ENCODE peak calls at places on chromosomes 2 and 18, in six cellular contexts. One of them, this sample, is unnamed.

GRCh38 chr2:86035883-86036789 is 69.5 kb downstream of the POLR1A start:
- DNase-seq in endothelial cell: peak
- DNase-seq in cerebellar cortex: no peak
- DNase-seq in activated CD4-positive, alpha-beta T cell treated with anti-CD3 and anti-CD28 coated beads for 1 hour: peak
- DNase-seq in COLO829: peak
- DNase-seq in activated CD4-positive, CD25-positive, alpha-beta regulatory T cell: no peak
- DNase-seq in this sample: no peak

GRCh38 chr2:104897515-104898184 is 43.7 kb downstream of the POU3F3 start:
- DNase-seq in endothelial cell: no peak
- DNase-seq in cerebellar cortex: no peak
- DNase-seq in activated CD4-positive, alpha-beta T cell treated with anti-CD3 and anti-CD28 coated beads for 1 hour: no peak
- DNase-seq in COLO829: no peak
- DNase-seq in activated CD4-positive, CD25-positive, alpha-beta regulatory T cell: no peak
- DNase-seq in this sample: no peak

GRCh38 chr2:145199052-145199451 is 679.1 kb upstream of the ZEB2 start:
- DNase-seq in endothelial cell: no peak
- DNase-seq in cerebellar cortex: no peak
- DNase-seq in activated CD4-positive, alpha-beta T cell treated with anti-CD3 and anti-CD28 coated beads for 1 hour: no peak
- DNase-seq in COLO829: no peak
- DNase-seq in activated CD4-positive, CD25-positive, alpha-beta regulatory T cell: no peak
- DNase-seq in this sample: no peak

GRCh38 chr18:6405237-6406074 is 9.3 kb downstream of the L3MBTL4 start:
- DNase-seq in endothelial cell: no peak
- DNase-seq in cerebellar cortex: no peak
- DNase-seq in activated CD4-positive, alpha-beta T cell treated with anti-CD3 and anti-CD28 coated beads for 1 hour: no peak
- DNase-seq in COLO829: no peak
- DNase-seq in activated CD4-positive, CD25-positive, alpha-beta regulatory T cell: no peak
- DNase-seq in this sample: no peak

GRCh38 chr18:55573386-55573785 is 14.6 kb downstream of the TCF4 start:
- DNase-seq in endothelial cell: no peak
- DNase-seq in cerebellar cortex: no peak
- DNase-seq in activated CD4-positive, alpha-beta T cell treated with anti-CD3 and anti-CD28 coated beads for 1 hour: no peak
- DNase-seq in COLO829: no peak
- DNase-seq in activated CD4-positive, CD25-positive, alpha-beta regulatory T cell: no peak
- DNase-seq in this sample: no peak

GRCh38 chr2:238462782-238463396 is 36.2 kb downstream of the ASB1 start:
- DNase-seq in endothelial cell: no peak
- DNase-seq in cerebellar cortex: peak
- DNase-seq in activated CD4-positive, alpha-beta T cell treated with anti-CD3 and anti-CD28 coated beads for 1 hour: no peak
- DNase-seq in COLO829: peak
- DNase-seq in activated CD4-positive, CD25-positive, alpha-beta regulatory T cell: no peak
- DNase-seq in this sample: no peak

GRCh38 chr2:70133521-70134348 is 46.5 kb downstream of the PCBP1 start:
- DNase-seq in endothelial cell: no peak
- DNase-seq in cerebellar cortex: peak
- DNase-seq in activated CD4-positive, alpha-beta T cell treated with anti-CD3 and anti-CD28 coated beads for 1 hour: no peak
- DNase-seq in COLO829: no peak
- DNase-seq in activated CD4-positive, CD25-positive, alpha-beta regulatory T cell: no peak
- DNase-seq in this sample: no peak

GRCh38 chr2:240966457-240966905 is 31.9 kb upstream of the SNED1 start:
- DNase-seq in endothelial cell: no peak
- DNase-seq in cerebellar cortex: no peak
- DNase-seq in activated CD4-positive, alpha-beta T cell treated with anti-CD3 and anti-CD28 coated beads for 1 hour: no peak
- DNase-seq in COLO829: no peak
- DNase-seq in activated CD4-positive, CD25-positive, alpha-beta regulatory T cell: no peak
- DNase-seq in this sample: no peak

GRCh38 chr2:23549821-23550535 is 165.0 kb downstream of the KLHL29 start:
- DNase-seq in endothelial cell: no peak
- DNase-seq in cerebellar cortex: no peak
- DNase-seq in activated CD4-positive, alpha-beta T cell treated with anti-CD3 and anti-CD28 coated beads for 1 hour: no peak
- DNase-seq in COLO829: peak
- DNase-seq in activated CD4-positive, CD25-positive, alpha-beta regulatory T cell: no peak
- DNase-seq in this sample: no peak

GRCh38 chr2:172623249-172623965 is 67.5 kb downstream of the PDK1 start:
- DNase-seq in endothelial cell: no peak
- DNase-seq in cerebellar cortex: no peak
- DNase-seq in activated CD4-positive, alpha-beta T cell treated with anti-CD3 and anti-CD28 coated beads for 1 hour: no peak
- DNase-seq in COLO829: no peak
- DNase-seq in activated CD4-positive, CD25-positive, alpha-beta regulatory T cell: no peak
- DNase-seq in this sample: no peak

GRCh38 chr2:7612969-7613368 is 695.8 kb downstream of the RNF144A start:
- DNase-seq in endothelial cell: no peak
- DNase-seq in cerebellar cortex: no peak
- DNase-seq in activated CD4-positive, alpha-beta T cell treated with anti-CD3 and anti-CD28 coated beads for 1 hour: no peak
- DNase-seq in COLO829: no peak
- DNase-seq in activated CD4-positive, CD25-positive, alpha-beta regulatory T cell: no peak
- DNase-seq in this sample: no peak

GRCh38 chr2:71779306-71779855 is 326.0 kb downstream of the DYSF start:
- DNase-seq in endothelial cell: no peak
- DNase-seq in cerebellar cortex: no peak
- DNase-seq in activated CD4-positive, alpha-beta T cell treated with anti-CD3 and anti-CD28 coated beads for 1 hour: no peak
- DNase-seq in COLO829: no peak
- DNase-seq in activated CD4-positive, CD25-positive, alpha-beta regulatory T cell: no peak
- DNase-seq in this sample: no peak

GRCh38 chr2:240930096-240930630 is 24.0 kb downstream of the CROCC2 start:
- DNase-seq in endothelial cell: no peak
- DNase-seq in cerebellar cortex: no peak
- DNase-seq in activated CD4-positive, alpha-beta T cell treated with anti-CD3 and anti-CD28 coated beads for 1 hour: no peak
- DNase-seq in COLO829: no peak
- DNase-seq in activated CD4-positive, CD25-positive, alpha-beta regulatory T cell: no peak
- DNase-seq in this sample: no peak

GRCh38 chr18:50297621-50298442 is 10.3 kb upstream of the CXXC1 start:
- DNase-seq in endothelial cell: peak
- DNase-seq in cerebellar cortex: peak
- DNase-seq in activated CD4-positive, alpha-beta T cell treated with anti-CD3 and anti-CD28 coated beads for 1 hour: no peak
- DNase-seq in COLO829: peak
- DNase-seq in activated CD4-positive, CD25-positive, alpha-beta regulatory T cell: peak
- DNase-seq in this sample: no peak

GRCh38 chr2:128379021-128380005 is 60.6 kb upstream of the HS6ST1 start:
- DNase-seq in endothelial cell: no peak
- DNase-seq in cerebellar cortex: no peak
- DNase-seq in activated CD4-positive, alpha-beta T cell treated with anti-CD3 and anti-CD28 coated beads for 1 hour: no peak
- DNase-seq in COLO829: no peak
- DNase-seq in activated CD4-positive, CD25-positive, alpha-beta regulatory T cell: no peak
- DNase-seq in this sample: no peak

GRCh38 chr2:236089271-236090026 is 78.7 kb downstream of the GBX2 start:
- DNase-seq in endothelial cell: no peak
- DNase-seq in cerebellar cortex: no peak
- DNase-seq in activated CD4-positive, alpha-beta T cell treated with anti-CD3 and anti-CD28 coated beads for 1 hour: no peak
- DNase-seq in COLO829: no peak
- DNase-seq in activated CD4-positive, CD25-positive, alpha-beta regulatory T cell: no peak
- DNase-seq in this sample: no peak

GRCh38 chr2:79638410-79638809 is 125.6 kb downstream of the CTNNA2 start:
- DNase-seq in endothelial cell: no peak
- DNase-seq in cerebellar cortex: no peak
- DNase-seq in activated CD4-positive, alpha-beta T cell treated with anti-CD3 and anti-CD28 coated beads for 1 hour: no peak
- DNase-seq in COLO829: no peak
- DNase-seq in activated CD4-positive, CD25-positive, alpha-beta regulatory T cell: no peak
- DNase-seq in this sample: no peak

This sample was measured in activated T-helper 1 cell treated with anti-CD3 and anti-CD28 coated beads, Interleukin-2, amount 50 U/mL, for 16 hours.